ENCODE peak calls at places on chromosomes 3 and 15, in eight cellular contexts. L is activated naive CD8-positive, alpha-beta T cell treated with anti-CD3 and anti-CD28 coated beads, Interleukin-2, amount 50 U/mL, for 24 hours; H is lower lobe of right lung; G is heart right ventricle; U is DMS79 treated with DMSO at 0.1 percent for 48 hours; Z is mesenteric fat pad; I is NCI-H2107; F is ACHN. E is an unnamed sample.

GRCh38 chr3:170454468-170454867 is 35.8 kb downstream of the CLDN11 start:
- DNase-seq in U (no peak), Z (no peak), L (no peak), I (no peak), F (no peak), G (no peak), H (no peak), E (no peak)

GRCh38 chr15:33195283-33195682 is 769 bp upstream of the FMN1 start:
- DNase-seq in F (no peak), Z (no peak), L (no peak), G (no peak), U (no peak), H (no peak), I (no peak), E (no peak)

GRCh38 chr3:53065841-53066480 is 20.1 kb upstream of the SFMBT1 start:
- DNase-seq in I (no peak), Z (peak; percentile 60), H (no peak), U (no peak), L (no peak), G (no peak), F (no peak), E (no peak)

GRCh38 chr3:112958749-112959560 is 15.9 kb downstream of the CD200R1 start:
- DNase-seq in L (no peak), U (no peak), G (no peak), Z (no peak), H (no peak), I (no peak), F (no peak), E (no peak)

GRCh38 chr15:48647963-48648362 is 2.5 kb upstream of the FBN1 start:
- DNase-seq in I (no peak), Z (no peak), H (no peak), G (no peak), U (no peak), L (no peak), F (peak; percentile 32), E (no peak)

GRCh38 chr3:76078101-76078500 is 292.8 kb upstream of the ZNF717 start:
- DNase-seq in G (no peak), H (no peak), Z (no peak), L (no peak), U (no peak), I (no peak), F (no peak), E (no peak)

GRCh38 chr3:27943106-27943505 is 221.0 kb upstream of the EOMES start:
- DNase-seq in H (no peak), U (no peak), Z (no peak), I (no peak), F (peak; percentile 10), L (no peak), G (no peak), E (no peak)

GRCh38 chr15:38226867-38227266 is 25.8 kb upstream of the SPRED1 start:
- DNase-seq in U (no peak), Z (no peak), F (peak; percentile 77), I (no peak), L (no peak), G (no peak), H (no peak), E (no peak)

GRCh38 chr15:90895571-90896117 is 7.5 kb upstream of the MAN2A2 start:
- DNase-seq in L (no peak), U (peak; percentile 2), F (no peak), Z (no peak), H (no peak), I (no peak), G (no peak), E (peak; percentile 53)

GRCh38 chr15:79673416-79674123 is 223.2 kb downstream of the MTHFS start:
- DNase-seq in H (no peak), G (no peak), F (peak; percentile 1), L (no peak), U (no peak), I (no peak), Z (no peak), E (peak; percentile 57)

GRCh38 chr15:90097475-90097874 is 4.8 kb downstream of the IDH2 start:
- DNase-seq in I (no peak), F (no peak), H (no peak), U (no peak), G (no peak), Z (no peak), L (peak; percentile 41), E (no peak)

GRCh38 chr3:184604039-184604955 is 42.7 kb downstream of the EPHB3 start:
- DNase-seq in H (no peak), U (peak; percentile 19), G (no peak), Z (no peak), I (no peak), F (no peak), L (no peak), E (peak; percentile 68)

E was measured in KBM-7.